ENCODE peak calls at places on chromosomes 1 and 21, in six cellular contexts. One of them, this sample, is unnamed.

GRCh38 chr1:28359592-28360239 is 9.8 kb upstream of the PHACTR4 start:
- DNase-seq in heart left ventricle: peak; percentile 64
- DNase-seq in CD8-positive, alpha-beta T cell: peak; percentile 57
- DNase-seq in choroid plexus epithelial cell: peak; percentile 82
- DNase-seq in HFF-Myc: no peak
- DNase-seq in tibial artery: peak; percentile 76
- DNase-seq in this sample: no peak

GRCh38 chr1:228978486-228979324 is 243.4 kb downstream of the RHOU start:
- DNase-seq in tibial artery: peak; percentile 79
- DNase-seq in HFF-Myc: no peak
- DNase-seq in choroid plexus epithelial cell: peak; percentile 54
- DNase-seq in heart left ventricle: peak; percentile 43
- DNase-seq in CD8-positive, alpha-beta T cell: no peak
- DNase-seq in this sample: no peak

GRCh38 chr1:100868364-100868995 is 26.2 kb downstream of the EXTL2 start:
- DNase-seq in tibial artery: no peak
- DNase-seq in choroid plexus epithelial cell: peak; percentile 80
- DNase-seq in CD8-positive, alpha-beta T cell: no peak
- DNase-seq in HFF-Myc: no peak
- DNase-seq in heart left ventricle: no peak
- DNase-seq in this sample: peak; percentile 19

GRCh38 chr1:208084764-208085163 is 159.4 kb downstream of the PLXNA2 start:
- DNase-seq in choroid plexus epithelial cell: no peak
- DNase-seq in CD8-positive, alpha-beta T cell: no peak
- DNase-seq in tibial artery: no peak
- DNase-seq in heart left ventricle: no peak
- DNase-seq in HFF-Myc: no peak
- DNase-seq in this sample: no peak

GRCh38 chr1:223674119-223674890 is 8.8 kb upstream of the CAPN8 start:
- DNase-seq in tibial artery: no peak
- DNase-seq in choroid plexus epithelial cell: no peak
- DNase-seq in CD8-positive, alpha-beta T cell: no peak
- DNase-seq in HFF-Myc: no peak
- DNase-seq in heart left ventricle: no peak
- DNase-seq in this sample: no peak

GRCh38 chr1:236090741-236091147 is 25.9 kb upstream of the NID1 start:
- DNase-seq in tibial artery: no peak
- DNase-seq in HFF-Myc: no peak
- DNase-seq in CD8-positive, alpha-beta T cell: no peak
- DNase-seq in choroid plexus epithelial cell: peak; percentile 55
- DNase-seq in heart left ventricle: no peak
- DNase-seq in this sample: no peak

GRCh38 chr1:40712997-40713396 is 21.5 kb downstream of the NFYC start:
- DNase-seq in heart left ventricle: peak; percentile 33
- DNase-seq in tibial artery: no peak
- DNase-seq in HFF-Myc: no peak
- DNase-seq in CD8-positive, alpha-beta T cell: peak; percentile 3
- DNase-seq in choroid plexus epithelial cell: no peak
- DNase-seq in this sample: no peak

GRCh38 chr1:113314600-113314999 is 75.7 kb upstream of the MAGI3 start:
- DNase-seq in CD8-positive, alpha-beta T cell: no peak
- DNase-seq in heart left ventricle: no peak
- DNase-seq in tibial artery: no peak
- DNase-seq in choroid plexus epithelial cell: no peak
- DNase-seq in HFF-Myc: no peak
- DNase-seq in this sample: no peak

GRCh38 chr1:77513839-77514763 is 168.4 kb downstream of the ZZZ3 start:
- DNase-seq in CD8-positive, alpha-beta T cell: no peak
- DNase-seq in HFF-Myc: peak; percentile 73
- DNase-seq in choroid plexus epithelial cell: peak; percentile 86
- DNase-seq in heart left ventricle: peak; percentile 36
- DNase-seq in tibial artery: no peak
- DNase-seq in this sample: peak; percentile 70

GRCh38 chr1:51690285-51690961 is 73.5 kb downstream of the OSBPL9 start:
- DNase-seq in choroid plexus epithelial cell: peak; percentile 95
- DNase-seq in HFF-Myc: peak; percentile 39
- DNase-seq in CD8-positive, alpha-beta T cell: no peak
- DNase-seq in heart left ventricle: no peak
- DNase-seq in tibial artery: no peak
- DNase-seq in this sample: no peak

GRCh38 chr1:29524285-29525065 is 288.2 kb downstream of the PTPRU start:
- DNase-seq in tibial artery: peak; percentile 55
- DNase-seq in CD8-positive, alpha-beta T cell: no peak
- DNase-seq in heart left ventricle: no peak
- DNase-seq in choroid plexus epithelial cell: no peak
- DNase-seq in HFF-Myc: no peak
- DNase-seq in this sample: no peak

GRCh38 chr1:24203404-24203803 is 16.3 kb upstream of the IFNLR1 start:
- DNase-seq in CD8-positive, alpha-beta T cell: no peak
- DNase-seq in HFF-Myc: no peak
- DNase-seq in heart left ventricle: no peak
- DNase-seq in tibial artery: no peak
- DNase-seq in choroid plexus epithelial cell: no peak
- DNase-seq in this sample: no peak
- H3K4me3 ChIP-seq in CD8-positive, alpha-beta T cell: no peak overlapping the region
- H3K4me3 ChIP-seq in HFF-Myc: no peak overlapping the region
- H3K4me3 ChIP-seq in heart left ventricle: no peak overlapping the region
- H3K4me3 ChIP-seq in tibial artery: no peak overlapping the region
- H3K4me3 ChIP-seq in choroid plexus epithelial cell: no peak overlapping the region
- H3K4me3 ChIP-seq in this sample: no peak overlapping the region

DNA sequence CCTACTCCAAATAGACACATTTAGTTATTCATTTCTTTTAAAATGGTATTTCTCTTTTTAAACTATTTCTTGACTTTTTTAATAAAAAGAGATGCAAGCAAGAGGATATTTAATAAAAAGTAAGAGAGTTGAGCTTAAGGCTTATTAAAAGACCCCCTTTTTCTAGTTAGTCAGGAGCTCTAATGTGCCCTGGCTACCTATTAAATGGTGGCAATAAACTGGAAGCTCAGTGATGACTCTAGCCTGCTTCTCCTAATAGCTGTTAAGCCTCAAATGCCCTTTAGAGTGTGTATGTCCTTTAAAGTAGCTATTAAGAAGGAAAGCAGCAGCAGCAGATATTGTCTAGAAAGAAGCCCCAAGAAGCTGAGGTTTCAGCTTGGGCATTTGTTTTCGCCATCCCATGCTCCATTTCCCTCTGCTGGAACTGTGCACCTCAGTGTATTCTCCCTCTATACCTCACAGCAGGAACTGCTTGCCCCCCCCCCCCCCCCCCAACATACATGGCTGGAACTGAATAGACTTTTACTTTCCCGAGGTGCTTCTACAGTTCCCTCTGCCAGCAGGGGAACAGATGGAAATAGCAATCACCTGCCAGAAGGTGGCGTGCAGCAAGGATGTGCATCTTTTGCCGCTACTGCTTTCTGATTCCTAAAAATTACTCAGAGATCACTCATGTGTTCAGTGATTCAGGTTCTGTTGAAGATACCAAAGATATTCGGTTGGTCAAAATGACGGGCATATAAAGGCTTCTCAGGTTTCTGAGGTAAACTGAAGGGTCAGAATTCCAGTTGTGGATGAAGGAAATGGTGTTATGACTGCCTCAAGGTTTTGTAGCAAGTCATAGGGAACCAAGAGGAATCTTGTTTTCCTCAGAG is 2.5 kb downstream of the RGS4 start:
- DNase-seq in tibial artery: peak; percentile 82
- DNase-seq in heart left ventricle: peak; percentile 64
- DNase-seq in choroid plexus epithelial cell: peak; percentile 94
- DNase-seq in CD8-positive, alpha-beta T cell: peak; percentile 2
- DNase-seq in HFF-Myc: peak; percentile 83
- DNase-seq in this sample: no peak
- TF ChIP-seq CTCF in tibial artery: peak; percentile 64
- TF ChIP-seq CTCF in heart left ventricle: peak; percentile 37
- TF ChIP-seq CTCF in choroid plexus epithelial cell: peak; percentile 87
- TF ChIP-seq CTCF in CD8-positive, alpha-beta T cell: peak; percentile 24
- TF ChIP-seq CTCF in HFF-Myc: peak; percentile 72
- TF ChIP-seq CTCF in this sample: peak; percentile 88

DNA sequence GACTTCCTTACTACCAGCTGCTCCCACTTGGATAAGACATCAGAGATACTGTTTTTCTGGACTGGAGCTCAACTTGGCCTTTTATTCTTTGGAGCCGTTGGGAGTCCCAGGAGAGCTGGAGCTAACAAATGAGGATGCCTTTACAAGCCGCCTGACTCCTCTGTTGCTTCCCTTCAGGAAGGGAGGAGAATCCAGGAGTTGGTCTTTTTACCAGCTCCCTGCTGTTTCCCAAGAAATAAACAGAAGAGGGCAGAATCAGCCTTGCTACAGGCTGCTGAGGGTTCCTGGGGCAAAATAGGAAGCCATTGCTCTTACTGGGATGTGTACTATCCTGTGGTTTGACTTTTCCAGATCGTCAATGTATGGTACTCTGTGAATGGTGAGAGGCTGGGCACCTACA is 1.5 kb downstream of the EIF3I start:
- DNase-seq in CD8-positive, alpha-beta T cell: no peak
- DNase-seq in choroid plexus epithelial cell: no peak
- DNase-seq in heart left ventricle: no peak
- DNase-seq in tibial artery: no peak
- DNase-seq in HFF-Myc: no peak
- DNase-seq in this sample: no peak
- H3K4me3 ChIP-seq in CD8-positive, alpha-beta T cell: no peak overlapping the region
- H3K4me3 ChIP-seq in choroid plexus epithelial cell: no peak overlapping the region
- H3K4me3 ChIP-seq in heart left ventricle: peak overlapping the region; percentile 77
- H3K4me3 ChIP-seq in tibial artery: peak overlapping the region; percentile 86
- H3K4me3 ChIP-seq in HFF-Myc: peak overlapping the region; percentile 98
- H3K4me3 ChIP-seq in this sample: peak overlapping the region; percentile 18

DNA sequence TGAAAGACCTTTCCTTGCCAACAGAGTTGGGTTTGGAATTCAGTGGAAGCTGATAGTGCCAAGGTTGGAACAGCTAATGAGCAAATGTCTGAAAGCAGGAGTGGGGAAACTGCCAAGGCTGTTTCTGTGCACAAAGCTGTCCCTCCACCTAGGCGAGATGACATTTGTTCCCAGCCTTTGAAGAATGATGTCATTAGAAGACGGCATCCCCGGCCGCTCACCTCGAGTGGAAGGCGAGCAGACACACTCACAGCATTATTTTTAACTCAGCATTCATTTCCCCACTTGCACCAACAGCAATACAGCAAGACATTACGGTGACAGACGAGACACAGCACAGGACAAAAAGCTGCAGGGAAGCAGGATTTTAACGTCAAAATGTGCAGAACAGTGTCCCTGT is 463.9 kb downstream of the PCP4 start:
- DNase-seq in CD8-positive, alpha-beta T cell: no peak
- DNase-seq in HFF-Myc: no peak
- DNase-seq in tibial artery: no peak
- DNase-seq in choroid plexus epithelial cell: no peak
- DNase-seq in heart left ventricle: peak; percentile 16
- DNase-seq in this sample: no peak
- TF ChIP-seq CTCF in CD8-positive, alpha-beta T cell: no peak
- TF ChIP-seq CTCF in HFF-Myc: no peak
- TF ChIP-seq CTCF in tibial artery: no peak
- TF ChIP-seq CTCF in choroid plexus epithelial cell: no peak
- TF ChIP-seq CTCF in heart left ventricle: no peak
- TF ChIP-seq CTCF in this sample: no peak

GRCh38 chr1:225462714-225463574 is 35.1 kb upstream of the LBR start:
- DNase-seq in tibial artery: peak; percentile 58
- DNase-seq in HFF-Myc: no peak
- DNase-seq in choroid plexus epithelial cell: no peak
- DNase-seq in heart left ventricle: no peak
- DNase-seq in CD8-positive, alpha-beta T cell: no peak
- DNase-seq in this sample: no peak

GRCh38 chr1:225460737-225461532 is 33.1 kb upstream of the LBR start:
- DNase-seq in heart left ventricle: no peak
- DNase-seq in HFF-Myc: no peak
- DNase-seq in choroid plexus epithelial cell: no peak
- DNase-seq in tibial artery: peak; percentile 48
- DNase-seq in CD8-positive, alpha-beta T cell: peak; percentile 46
- DNase-seq in this sample: no peak

GRCh38 chr1:225461533-225462428 is 33.9 kb upstream of the LBR start:
- DNase-seq in HFF-Myc: no peak
- DNase-seq in heart left ventricle: no peak
- DNase-seq in choroid plexus epithelial cell: no peak
- DNase-seq in CD8-positive, alpha-beta T cell: no peak
- DNase-seq in tibial artery: peak; percentile 62
- DNase-seq in this sample: no peak

GRCh38 chr1:225460021-225460736 is 32.3 kb upstream of the LBR start:
- DNase-seq in choroid plexus epithelial cell: no peak
- DNase-seq in heart left ventricle: no peak
- DNase-seq in HFF-Myc: no peak
- DNase-seq in CD8-positive, alpha-beta T cell: no peak
- DNase-seq in tibial artery: peak; percentile 63
- DNase-seq in this sample: no peak

GRCh38 chr1:225462429-225462713 is 34.5 kb upstream of the LBR start:
- DNase-seq in heart left ventricle: no peak
- DNase-seq in tibial artery: no peak
- DNase-seq in choroid plexus epithelial cell: no peak
- DNase-seq in HFF-Myc: no peak
- DNase-seq in CD8-positive, alpha-beta T cell: no peak
- DNase-seq in this sample: no peak
- H3K4me3 ChIP-seq in heart left ventricle: no peak overlapping the region
- H3K4me3 ChIP-seq in tibial artery: no peak overlapping the region
- H3K4me3 ChIP-seq in choroid plexus epithelial cell: no peak overlapping the region
- H3K4me3 ChIP-seq in HFF-Myc: no peak overlapping the region
- H3K4me3 ChIP-seq in CD8-positive, alpha-beta T cell: no peak overlapping the region
- H3K4me3 ChIP-seq in this sample: no peak overlapping the region

This sample was measured in AG04449.